ENCODE peak calls at places on chromosomes 1 and 21, in six cellular contexts. One of them, this sample, is unnamed.

GRCh38 chr1:47485817-47486216 is 48.0 kb downstream of the FOXD2 start:
- DNase-seq in lower lobe of right lung: no peak
- DNase-seq in K562: no peak
- DNase-seq in IMR-90: no peak
- DNase-seq in breast epithelium: no peak
- DNase-seq in SK-N-SH: no peak
- DNase-seq in this sample: no peak

GRCh38 chr1:4587721-4588120 is 66.7 kb upstream of the AJAP1 start:
- DNase-seq in lower lobe of right lung: no peak
- DNase-seq in K562: no peak
- DNase-seq in IMR-90: no peak
- DNase-seq in breast epithelium: no peak
- DNase-seq in SK-N-SH: no peak
- DNase-seq in this sample: no peak

GRCh38 chr1:113938192-113938591 is 9.1 kb downstream of the HIPK1 start:
- DNase-seq in lower lobe of right lung: no peak
- DNase-seq in K562: no peak
- DNase-seq in IMR-90: no peak
- DNase-seq in breast epithelium: no peak
- DNase-seq in SK-N-SH: no peak
- DNase-seq in this sample: no peak

GRCh38 chr1:81004011-81004410 is 796.7 kb upstream of the ADGRL2 start:
- DNase-seq in lower lobe of right lung: no peak
- DNase-seq in K562: no peak
- DNase-seq in IMR-90: no peak
- DNase-seq in breast epithelium: no peak
- DNase-seq in SK-N-SH: no peak
- DNase-seq in this sample: no peak

GRCh38 chr1:119330940-119331263 is 37.7 kb upstream of the HAO2 start:
- DNase-seq in lower lobe of right lung: no peak
- DNase-seq in K562: no peak
- DNase-seq in IMR-90: no peak
- DNase-seq in breast epithelium: no peak
- DNase-seq in SK-N-SH: no peak
- DNase-seq in this sample: no peak

GRCh38 chr1:59703918-59704378 is 110.8 kb upstream of the HOOK1 start:
- DNase-seq in lower lobe of right lung: no peak
- DNase-seq in K562: no peak
- DNase-seq in IMR-90: peak; percentile 93
- DNase-seq in breast epithelium: no peak
- DNase-seq in SK-N-SH: no peak
- DNase-seq in this sample: no peak

GRCh38 chr1:19033926-19034680 is 77.6 kb upstream of the IFFO2 start:
- DNase-seq in lower lobe of right lung: peak; percentile 37
- DNase-seq in K562: no peak
- DNase-seq in IMR-90: peak; percentile 56
- DNase-seq in breast epithelium: no peak
- DNase-seq in SK-N-SH: no peak
- DNase-seq in this sample: no peak

GRCh38 chr1:113490384-113490783 is 100.1 kb downstream of the MAGI3 start:
- DNase-seq in lower lobe of right lung: no peak
- DNase-seq in K562: no peak
- DNase-seq in IMR-90: no peak
- DNase-seq in breast epithelium: no peak
- DNase-seq in SK-N-SH: no peak
- DNase-seq in this sample: no peak

GRCh38 chr1:224501836-224502235 is 67.2 kb upstream of the WDR26 start:
- DNase-seq in lower lobe of right lung: no peak
- DNase-seq in K562: no peak
- DNase-seq in IMR-90: no peak
- DNase-seq in breast epithelium: no peak
- DNase-seq in SK-N-SH: no peak
- DNase-seq in this sample: no peak

GRCh38 chr1:109261006-109261405 is 11.7 kb downstream of the CELSR2 start:
- DNase-seq in lower lobe of right lung: no peak
- DNase-seq in K562: no peak
- DNase-seq in IMR-90: no peak
- DNase-seq in breast epithelium: no peak
- DNase-seq in SK-N-SH: no peak
- DNase-seq in this sample: no peak

GRCh38 chr1:89518116-89518780 is 6.4 kb upstream of the LRRC8B start:
- DNase-seq in lower lobe of right lung: no peak
- DNase-seq in K562: no peak
- DNase-seq in IMR-90: peak; percentile 18
- DNase-seq in breast epithelium: no peak
- DNase-seq in SK-N-SH: no peak
- DNase-seq in this sample: no peak

GRCh38 chr1:100109554-100110066 is 23.1 kb downstream of the SASS6 start:
- DNase-seq in lower lobe of right lung: no peak
- DNase-seq in K562: no peak
- DNase-seq in IMR-90: no peak
- DNase-seq in breast epithelium: no peak
- DNase-seq in SK-N-SH: no peak
- DNase-seq in this sample: no peak

GRCh38 chr1:233406994-233407631 is 79.6 kb downstream of the MAP3K21 start:
- DNase-seq in lower lobe of right lung: no peak
- DNase-seq in K562: no peak
- DNase-seq in IMR-90: no peak
- DNase-seq in breast epithelium: no peak
- DNase-seq in SK-N-SH: no peak
- DNase-seq in this sample: no peak

GRCh38 chr1:70706381-70707173 is 295.5 kb downstream of the CTH start:
- DNase-seq in lower lobe of right lung: no peak
- DNase-seq in K562: no peak
- DNase-seq in IMR-90: no peak
- DNase-seq in breast epithelium: no peak
- DNase-seq in SK-N-SH: no peak
- DNase-seq in this sample: no peak

GRCh38 chr1:112954945-112955677 is 885 bp downstream of the SLC16A1 start:
- DNase-seq in lower lobe of right lung: peak; percentile 52
- DNase-seq in K562: peak; percentile 53
- DNase-seq in IMR-90: peak; percentile 61
- DNase-seq in breast epithelium: no peak
- DNase-seq in SK-N-SH: peak; percentile 70
- DNase-seq in this sample: peak; percentile 88

GRCh38 chr1:245046310-245046709 is 108.5 kb upstream of the KIF26B start:
- DNase-seq in lower lobe of right lung: no peak
- DNase-seq in K562: no peak
- DNase-seq in IMR-90: no peak
- DNase-seq in breast epithelium: no peak
- DNase-seq in SK-N-SH: no peak
- DNase-seq in this sample: no peak

GRCh38 chr1:245045087-245045881 is 109.5 kb upstream of the KIF26B start:
- DNase-seq in lower lobe of right lung: no peak
- DNase-seq in K562: no peak
- DNase-seq in IMR-90: peak; percentile 27
- DNase-seq in breast epithelium: no peak
- DNase-seq in SK-N-SH: no peak
- DNase-seq in this sample: no peak

GRCh38 chr1:245043617-245043952 is 111.2 kb upstream of the KIF26B start:
- DNase-seq in lower lobe of right lung: no peak
- DNase-seq in K562: no peak
- DNase-seq in IMR-90: no peak
- DNase-seq in breast epithelium: no peak
- DNase-seq in SK-N-SH: no peak
- DNase-seq in this sample: no peak

GRCh38 chr1:245051349-245052221 is 103.2 kb upstream of the KIF26B start:
- DNase-seq in lower lobe of right lung: peak; percentile 80
- DNase-seq in K562: peak; percentile 79
- DNase-seq in IMR-90: peak; percentile 62
- DNase-seq in breast epithelium: no peak
- DNase-seq in SK-N-SH: no peak
- DNase-seq in this sample: no peak

GRCh38 chr1:245046764-245047163 is 108.0 kb upstream of the KIF26B start:
- DNase-seq in lower lobe of right lung: no peak
- DNase-seq in K562: no peak
- DNase-seq in IMR-90: no peak
- DNase-seq in breast epithelium: no peak
- DNase-seq in SK-N-SH: no peak
- DNase-seq in this sample: no peak
- H3K4me3 ChIP-seq in lower lobe of right lung: no peak overlapping the region
- H3K4me3 ChIP-seq in K562: no peak overlapping the region
- H3K4me3 ChIP-seq in IMR-90: no peak overlapping the region
- H3K4me3 ChIP-seq in breast epithelium: no peak overlapping the region
- H3K4me3 ChIP-seq in SK-N-SH: no peak overlapping the region
- H3K4me3 ChIP-seq in this sample: no peak overlapping the region

DNA sequence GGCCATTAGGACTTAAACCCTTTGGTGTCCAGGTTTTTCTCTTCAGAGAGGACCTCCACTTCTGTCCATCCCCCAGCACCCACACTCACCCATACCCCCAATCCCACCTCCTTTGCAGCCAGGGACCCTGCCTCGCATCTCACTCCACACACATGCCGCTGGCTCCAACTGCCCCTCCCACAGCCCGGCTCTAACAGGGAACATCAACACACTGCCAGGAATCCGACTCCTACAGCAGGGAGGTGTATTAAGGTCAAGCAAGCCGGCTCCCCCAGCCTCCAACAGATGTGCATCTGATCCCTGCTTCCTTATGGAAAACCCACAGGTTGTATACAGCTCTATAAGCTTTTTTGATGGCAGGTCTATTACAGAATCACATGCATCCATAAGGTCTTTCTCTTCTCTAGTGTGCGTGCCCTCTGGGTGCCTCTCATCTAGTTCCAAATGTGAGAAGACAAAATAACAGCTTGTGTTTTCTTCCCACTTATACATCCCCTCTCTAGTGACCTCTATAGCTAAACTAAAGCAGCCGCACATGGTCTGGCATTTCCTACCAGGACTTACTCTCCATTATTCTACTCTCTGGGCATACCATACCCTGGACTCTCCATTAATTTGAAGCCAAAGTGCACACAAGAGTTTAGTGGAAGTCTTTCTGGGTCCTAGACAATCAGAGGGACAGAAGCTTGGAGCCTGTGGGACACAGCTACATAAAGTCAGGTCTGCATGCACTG is 16.3 kb downstream of the PIK3C2B start:
- DNase-seq in lower lobe of right lung: no peak
- DNase-seq in K562: no peak
- DNase-seq in IMR-90: no peak
- DNase-seq in breast epithelium: no peak
- DNase-seq in SK-N-SH: no peak
- DNase-seq in this sample: no peak
- H3K4me1 ChIP-seq in lower lobe of right lung: peaks cover 82% of the 10 kb centered on the region
- H3K4me1 ChIP-seq in K562: peaks cover 4% of the 10 kb centered on the region
- H3K4me1 ChIP-seq in IMR-90: peaks cover 6% of the 10 kb centered on the region
- H3K4me1 ChIP-seq in breast epithelium: peaks cover 14% of the 10 kb centered on the region
- H3K4me1 ChIP-seq in SK-N-SH: peaks cover 19% of the 10 kb centered on the region
- H3K4me1 ChIP-seq in this sample: peaks cover 3% of the 10 kb centered on the region

DNA sequence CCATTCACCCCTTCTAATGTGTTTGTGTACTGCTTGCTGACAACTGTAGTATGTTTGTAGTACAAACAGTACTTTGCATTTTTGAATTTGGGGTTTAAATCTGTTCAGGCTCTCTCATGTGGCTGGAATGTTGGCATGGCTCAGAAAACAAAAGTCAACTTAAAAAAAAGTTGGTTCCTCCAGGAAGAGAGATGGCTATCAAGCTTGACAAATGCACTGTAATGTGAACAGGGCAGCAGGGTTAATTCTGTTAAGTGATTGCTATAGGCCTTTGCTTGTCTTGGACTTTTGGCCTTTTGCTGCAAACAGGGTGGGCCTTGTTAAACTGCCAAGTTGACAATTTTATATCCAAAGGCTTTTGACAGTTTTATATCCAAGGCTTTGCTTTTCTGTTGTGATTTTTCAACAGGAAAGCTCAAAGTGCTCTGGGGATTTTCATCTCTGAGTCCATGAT is 169.8 kb downstream of the LTN1 start:
- DNase-seq in lower lobe of right lung: no peak
- DNase-seq in K562: no peak
- DNase-seq in IMR-90: peak; percentile 21
- DNase-seq in breast epithelium: no peak
- DNase-seq in SK-N-SH: peak; percentile 33
- DNase-seq in this sample: no peak
- H3K4me3 ChIP-seq in lower lobe of right lung: no peak overlapping the region
- H3K4me3 ChIP-seq in K562: no peak overlapping the region
- H3K4me3 ChIP-seq in IMR-90: no peak overlapping the region
- H3K4me3 ChIP-seq in breast epithelium: no peak overlapping the region
- H3K4me3 ChIP-seq in SK-N-SH: no peak overlapping the region
- H3K4me3 ChIP-seq in this sample: no peak overlapping the region

DNA sequence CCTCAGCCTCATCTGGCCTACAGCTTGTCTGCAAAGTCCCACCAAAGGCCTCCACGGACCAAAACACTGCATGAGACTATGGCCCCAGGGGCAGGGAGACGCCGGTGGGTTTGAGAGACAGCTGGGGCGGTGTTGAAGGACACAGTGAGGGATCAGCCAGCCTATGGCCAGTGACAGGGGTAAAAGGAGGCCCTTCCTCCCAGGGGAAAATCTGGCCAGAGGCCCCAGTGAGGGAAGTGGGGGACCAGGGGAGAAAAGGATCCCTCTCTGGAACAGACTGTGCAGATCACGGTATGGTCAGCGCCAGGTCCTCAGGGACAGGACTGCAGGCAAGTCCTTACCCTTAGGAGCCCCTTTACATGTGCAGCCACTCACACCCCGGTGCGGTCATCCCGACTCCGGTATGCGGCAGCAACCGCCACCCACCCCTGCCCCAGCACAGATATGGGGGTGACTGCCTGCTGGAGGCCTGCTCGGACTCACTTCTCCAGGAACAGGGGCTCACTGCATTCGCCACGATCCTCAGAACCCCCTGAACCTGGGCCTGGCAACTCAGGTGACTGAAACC is 1.3 kb downstream of the CERS2 start:
- DNase-seq in lower lobe of right lung: peak; percentile 52
- DNase-seq in K562: no peak
- DNase-seq in IMR-90: no peak
- DNase-seq in breast epithelium: no peak
- DNase-seq in SK-N-SH: peak; percentile 58
- DNase-seq in this sample: peak; percentile 42
- H3K4me1 ChIP-seq in lower lobe of right lung: peaks cover 83% of the 10 kb centered on the region
- H3K4me1 ChIP-seq in K562: peaks cover 61% of the 10 kb centered on the region
- H3K4me1 ChIP-seq in IMR-90: peaks cover 36% of the 10 kb centered on the region
- H3K4me1 ChIP-seq in breast epithelium: peaks cover 6% of the 10 kb centered on the region
- H3K4me1 ChIP-seq in SK-N-SH: peaks cover 43% of the 10 kb centered on the region
- H3K4me1 ChIP-seq in this sample: peaks cover 24% of the 10 kb centered on the region

This sample was measured in HAP-1.